ENCODE peak calls at places on chromosomes 7 and 10, in nine cellular contexts. N is hypothalamus; O is NCI-H510A treated with DMSO at 0.1 percent for 48 hours; G is NCI-H1092 treated with DMSO at 0.1 percent for 48 hours; W is posterior vena cava; J is activated naive CD8-positive, alpha-beta T cell treated with anti-CD3 and anti-CD28 coated beads for 36 hours; T is stimulated activated CD4-positive, alpha-beta T cell treated with anti-CD3 and anti-CD28 coated beads, Interleukin-2, amount 100 ng/mL, for 48 hours; V is trophoblast cell; I is activated CD8-positive, alpha-beta memory T cell treated with anti-CD3 and anti-CD28 coated beads for 24 hours. F is an unnamed sample.

GRCh38 chr7:17745588-17745987 is 194.7 kb downstream of the SNX13 start:
- DNase-seq in N (no peak), O (no peak), G (no peak), W (no peak), J (no peak), T (no peak), V (no peak), I (no peak), F (no peak)

GRCh38 chr7:8065356-8065813 is 96.8 kb downstream of the GLCCI1 start:
- DNase-seq in N (no peak), O (no peak), G (no peak), W (no peak), J (no peak), T (no peak), V (peak), I (no peak), F (no peak)

GRCh38 chr7:108455833-108456677 is at the start of gene NRCAM:
- DNase-seq in N (peak), O (peak), G (peak), W (no peak), J (peak), T (no peak), V (peak), I (peak), F (peak)

GRCh38 chr7:373818-374705 is 84.1 kb downstream of the FOXL3 start:
- DNase-seq in N (no peak), O (no peak), G (no peak), W (peak), J (no peak), T (no peak), V (no peak), I (no peak), F (no peak)

GRCh38 chr7:138092486-138093028 is 16.3 kb downstream of the AKR1D1 start:
- DNase-seq in N (no peak), O (no peak), G (no peak), W (no peak), J (no peak), T (no peak), V (no peak), I (no peak), F (no peak)

GRCh38 chr7:85229544-85229943 is 42.7 kb upstream of the SEMA3D start:
- DNase-seq in N (no peak), O (no peak), G (no peak), W (no peak), J (no peak), T (no peak), V (no peak), I (no peak), F (no peak)

GRCh38 chr10:97823734-97824133 is 25.9 kb upstream of the GOLGA7B start:
- DNase-seq in N (no peak), O (no peak), G (no peak), W (no peak), J (no peak), T (no peak), V (no peak), I (no peak), F (no peak)

GRCh38 chr10:129332476-129332875 is 134.6 kb upstream of the MGMT start:
- DNase-seq in N (no peak), O (no peak), G (no peak), W (no peak), J (peak), T (peak), V (no peak), I (no peak), F (peak)

GRCh38 chr10:23556727-23557440 is 118.0 kb downstream of the OTUD1 start:
- DNase-seq in N (no peak), O (no peak), G (no peak), W (no peak), J (no peak), T (no peak), V (no peak), I (no peak), F (no peak)

GRCh38 chr7:85176197-85176596 is 10.7 kb downstream of the SEMA3D start:
- DNase-seq in N (no peak), O (no peak), G (no peak), W (no peak), J (no peak), T (no peak), V (no peak), I (no peak), F (no peak)

GRCh38 chr10:103748020-103748419 is 107.4 kb downstream of the SH3PXD2A start:
- DNase-seq in N (no peak), O (no peak), G (no peak), W (no peak), J (no peak), T (no peak), V (no peak), I (no peak), F (no peak)

GRCh38 chr7:146902728-146903127 is 786.1 kb downstream of the CNTNAP2 start:
- DNase-seq in N (no peak), O (no peak), G (no peak), W (no peak), J (no peak), T (no peak), V (no peak), I (no peak), F (no peak)

GRCh38 chr10:5587151-5588079 is 62.7 kb downstream of the CALML3 start:
- DNase-seq in N (no peak), O (no peak), G (peak), W (peak), J (no peak), T (no peak), V (no peak), I (no peak), F (no peak)

GRCh38 chr7:24025094-24025493 is 258.9 kb upstream of the NPY start:
- DNase-seq in N (no peak), O (no peak), G (no peak), W (no peak), J (no peak), T (no peak), V (no peak), I (no peak), F (no peak)

GRCh38 chr10:22468570-22469320 is 123.4 kb downstream of the SPAG6 start:
- DNase-seq in N (no peak), O (no peak), G (no peak), W (no peak), J (no peak), T (no peak), V (no peak), I (no peak), F (no peak)

GRCh38 chr10:60951272-60951724 is 7.3 kb upstream of the RHOBTB1 start:
- DNase-seq in N (no peak), O (peak), G (no peak), W (no peak), J (no peak), T (no peak), V (no peak), I (no peak), F (no peak)

GRCh38 chr7:32577421-32577820 is 82.1 kb downstream of the AVL9 start:
- DNase-seq in N (no peak), O (no peak), G (no peak), W (no peak), J (no peak), T (no peak), V (no peak), I (no peak), F (no peak)

GRCh38 chr7:87926581-87927461 is 7.2 kb upstream of the ADAM22 start:
- DNase-seq in N (no peak), O (peak), G (no peak), W (no peak), J (peak), T (no peak), V (no peak), I (no peak), F (no peak)

GRCh38 chr10:95237376-95238170 is 43.5 kb downstream of the ACSM6 start:
- DNase-seq in N (no peak), O (peak), G (no peak), W (no peak), J (no peak), T (no peak), V (no peak), I (no peak), F (no peak)

GRCh38 chr10:36676321-36677169 is 448.9 kb upstream of the ANKRD30A start:
- DNase-seq in N (no peak), O (no peak), G (peak), W (no peak), J (no peak), T (no peak), V (no peak), I (no peak), F (no peak)

GRCh38 chr7:36078816-36079360 is 74.2 kb upstream of the EEPD1 start:
- DNase-seq in N (no peak), O (no peak), G (no peak), W (no peak), J (no peak), T (no peak), V (peak), I (no peak), F (no peak)

GRCh38 chr7:149144996-149145850 is 2.0 kb upstream of the ZNF398 start:
- DNase-seq in N (no peak), O (no peak), G (no peak), W (no peak), J (no peak), T (no peak), V (peak), I (no peak), F (no peak)

GRCh38 chr10:22481687-22482539 is 136.6 kb downstream of the SPAG6 start:
- DNase-seq in N (no peak), O (no peak), G (no peak), W (no peak), J (no peak), T (no peak), V (no peak), I (no peak), F (no peak)

GRCh38 chr7:46554688-46555422 is 633.8 kb upstream of the IGFBP3 start:
- DNase-seq in N (no peak), O (no peak), G (no peak), W (no peak), J (no peak), T (no peak), V (no peak), I (no peak), F (no peak)

GRCh38 chr10:43229208-43230061 is 37.4 kb downstream of the RASGEF1A start:
- DNase-seq in N (no peak), O (no peak), G (no peak), W (peak), J (peak), T (no peak), V (peak), I (peak), F (no peak)

GRCh38 chr10:61463035-61463909 is 10.1 kb upstream of the TMEM26 start:
- DNase-seq in N (no peak), O (no peak), G (no peak), W (no peak), J (no peak), T (no peak), V (no peak), I (no peak), F (no peak)

GRCh38 chr7:24038993-24039392 is 245.0 kb upstream of the NPY start:
- DNase-seq in N (no peak), O (no peak), G (no peak), W (no peak), J (no peak), T (no peak), V (no peak), I (no peak), F (no peak)

GRCh38 chr10:132740542-132741066 is 45.3 kb downstream of the NKX6-2 start:
- DNase-seq in N (no peak), O (no peak), G (no peak), W (no peak), J (no peak), T (no peak), V (no peak), I (no peak), F (no peak)

GRCh38 chr10:124010563-124011131 is 82.8 kb downstream of the CHST15 start:
- DNase-seq in N (no peak), O (no peak), G (no peak), W (peak), J (no peak), T (no peak), V (no peak), I (no peak), F (no peak)

GRCh38 chr10:76133597-76134255 is 702.3 kb downstream of the LRMDA start:
- DNase-seq in N (no peak), O (peak), G (no peak), W (no peak), J (no peak), T (no peak), V (no peak), I (no peak), F (no peak)

GRCh38 chr10:133422821-133423771 is 1.3 kb downstream of the SPRN start:
- DNase-seq in N (no peak), O (no peak), G (no peak), W (peak), J (no peak), T (no peak), V (no peak), I (no peak), F (no peak)

GRCh38 chr10:30017576-30017975 is 41.8 kb downstream of the JCAD start:
- DNase-seq in N (no peak), O (no peak), G (no peak), W (no peak), J (no peak), T (no peak), V (no peak), I (no peak), F (no peak)

GRCh38 chr7:151448261-151449252 is 8.6 kb upstream of the CRYGN start:
- DNase-seq in N (peak), O (peak), G (peak), W (peak), J (peak), T (peak), V (peak), I (peak), F (peak)